ENCODE peak calls at places on chromosomes 5 and 9, in seven cellular contexts. One of them, this sample, is unnamed.

GRCh38 chr9:99778308-99778707 is 43.4 kb upstream of the NR4A3 start:
- DNase-seq in suprapubic skin: no peak
- DNase-seq in lower leg skin: no peak
- DNase-seq in cardiac fibroblast: peak
- DNase-seq in tibial nerve: no peak
- DNase-seq in fibroblast of mammary gland: peak
- DNase-seq in psoas muscle: no peak
- DNase-seq in this sample: peak

GRCh38 chr5:167392252-167392651 is 899.2 kb upstream of the WWC1 start:
- DNase-seq in suprapubic skin: no peak
- DNase-seq in tibial nerve: no peak
- DNase-seq in lower leg skin: no peak
- DNase-seq in fibroblast of mammary gland: no peak
- DNase-seq in cardiac fibroblast: no peak
- DNase-seq in psoas muscle: no peak
- DNase-seq in this sample: no peak

GRCh38 chr9:121169094-121169601 is 32.5 kb downstream of the RAB14 start:
- DNase-seq in psoas muscle: no peak
- DNase-seq in tibial nerve: no peak
- DNase-seq in lower leg skin: no peak
- DNase-seq in suprapubic skin: no peak
- DNase-seq in cardiac fibroblast: no peak
- DNase-seq in fibroblast of mammary gland: peak
- DNase-seq in this sample: no peak

GRCh38 chr9:86974421-86974820 is 27.1 kb upstream of the GAS1 start:
- DNase-seq in tibial nerve: no peak
- DNase-seq in fibroblast of mammary gland: peak
- DNase-seq in psoas muscle: no peak
- DNase-seq in cardiac fibroblast: peak
- DNase-seq in lower leg skin: no peak
- DNase-seq in suprapubic skin: no peak
- DNase-seq in this sample: no peak

GRCh38 chr5:15376803-15377202 is 123.2 kb upstream of the FBXL7 start:
- DNase-seq in cardiac fibroblast: peak
- DNase-seq in tibial nerve: no peak
- DNase-seq in suprapubic skin: no peak
- DNase-seq in fibroblast of mammary gland: no peak
- DNase-seq in psoas muscle: no peak
- DNase-seq in lower leg skin: no peak
- DNase-seq in this sample: no peak

GRCh38 chr9:88478236-88478635 is 56.7 kb upstream of the NXNL2 start:
- DNase-seq in cardiac fibroblast: peak
- DNase-seq in fibroblast of mammary gland: no peak
- DNase-seq in tibial nerve: no peak
- DNase-seq in suprapubic skin: no peak
- DNase-seq in psoas muscle: no peak
- DNase-seq in lower leg skin: no peak
- DNase-seq in this sample: no peak

GRCh38 chr9:113012492-113012891 is 500 bp upstream of the ZNF883 start:
- DNase-seq in lower leg skin: no peak
- DNase-seq in suprapubic skin: no peak
- DNase-seq in cardiac fibroblast: no peak
- DNase-seq in tibial nerve: no peak
- DNase-seq in psoas muscle: no peak
- DNase-seq in fibroblast of mammary gland: no peak
- DNase-seq in this sample: no peak

GRCh38 chr9:132880311-132880661 is 1.6 kb downstream of the SPACA9 start:
- DNase-seq in psoas muscle: no peak
- DNase-seq in lower leg skin: no peak
- DNase-seq in tibial nerve: no peak
- DNase-seq in cardiac fibroblast: no peak
- DNase-seq in suprapubic skin: no peak
- DNase-seq in fibroblast of mammary gland: no peak
- DNase-seq in this sample: no peak

GRCh38 chr5:151638619-151639018 is 47.5 kb upstream of the FAT2 start:
- DNase-seq in suprapubic skin: no peak
- DNase-seq in lower leg skin: peak
- DNase-seq in psoas muscle: no peak
- DNase-seq in tibial nerve: no peak
- DNase-seq in fibroblast of mammary gland: no peak
- DNase-seq in cardiac fibroblast: no peak
- DNase-seq in this sample: no peak

GRCh38 chr5:14635656-14636055 is 28.9 kb upstream of the OTULIN start:
- DNase-seq in psoas muscle: no peak
- DNase-seq in cardiac fibroblast: no peak
- DNase-seq in tibial nerve: no peak
- DNase-seq in fibroblast of mammary gland: no peak
- DNase-seq in lower leg skin: no peak
- DNase-seq in suprapubic skin: no peak
- DNase-seq in this sample: no peak

GRCh38 chr5:342501-343460 is 21.3 kb downstream of the AHRR start:
- DNase-seq in suprapubic skin: no peak
- DNase-seq in tibial nerve: no peak
- DNase-seq in fibroblast of mammary gland: no peak
- DNase-seq in lower leg skin: no peak
- DNase-seq in psoas muscle: no peak
- DNase-seq in cardiac fibroblast: no peak
- DNase-seq in this sample: no peak

GRCh38 chr5:36950586-36951457 is 74.3 kb downstream of the NIPBL start:
- DNase-seq in fibroblast of mammary gland: peak
- DNase-seq in suprapubic skin: no peak
- DNase-seq in psoas muscle: no peak
- DNase-seq in tibial nerve: no peak
- DNase-seq in cardiac fibroblast: peak
- DNase-seq in lower leg skin: no peak
- DNase-seq in this sample: peak

GRCh38 chr5:132054697-132055440 is 5.6 kb upstream of the IL3 start:
- DNase-seq in psoas muscle: peak
- DNase-seq in fibroblast of mammary gland: no peak
- DNase-seq in lower leg skin: peak
- DNase-seq in tibial nerve: no peak
- DNase-seq in suprapubic skin: peak
- DNase-seq in cardiac fibroblast: no peak
- DNase-seq in this sample: no peak

GRCh38 chr9:73548201-73548600 is 396.5 kb downstream of the ANXA1 start:
- DNase-seq in fibroblast of mammary gland: no peak
- DNase-seq in cardiac fibroblast: no peak
- DNase-seq in suprapubic skin: no peak
- DNase-seq in tibial nerve: no peak
- DNase-seq in lower leg skin: no peak
- DNase-seq in psoas muscle: no peak
- DNase-seq in this sample: no peak

GRCh38 chr9:90835206-90835605 is 33.6 kb downstream of the SYK start:
- DNase-seq in fibroblast of mammary gland: no peak
- DNase-seq in suprapubic skin: no peak
- DNase-seq in psoas muscle: no peak
- DNase-seq in tibial nerve: no peak
- DNase-seq in lower leg skin: peak
- DNase-seq in cardiac fibroblast: no peak
- DNase-seq in this sample: no peak

DNA sequence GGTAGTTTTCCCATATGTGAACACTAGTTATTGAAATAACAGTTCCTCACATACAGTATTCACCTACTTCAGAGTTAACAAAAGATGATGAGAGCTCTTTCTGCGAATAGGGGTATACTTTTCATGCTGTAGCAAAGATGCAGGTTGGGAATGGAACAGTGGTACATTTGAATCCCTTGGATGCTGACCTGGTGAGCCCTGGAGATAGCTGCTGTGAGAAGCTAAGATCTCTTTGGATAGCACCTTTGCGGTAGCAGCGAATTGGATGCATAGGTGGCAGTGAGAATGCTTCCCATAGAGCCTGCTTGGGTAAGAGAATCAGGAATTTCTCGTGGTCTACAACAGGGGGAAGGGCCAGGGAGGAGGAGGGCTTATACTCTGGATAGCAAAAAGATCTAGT is 61.2 kb downstream of the NUP214 start:
- DNase-seq in fibroblast of mammary gland: no peak
- DNase-seq in cardiac fibroblast: no peak
- DNase-seq in suprapubic skin: no peak
- DNase-seq in psoas muscle: no peak
- DNase-seq in tibial nerve: no peak
- DNase-seq in lower leg skin: no peak
- DNase-seq in this sample: no peak
- TF ChIP-seq CTCF in fibroblast of mammary gland: no peak
- TF ChIP-seq CTCF in cardiac fibroblast: no peak
- TF ChIP-seq CTCF in suprapubic skin: no peak
- TF ChIP-seq CTCF in psoas muscle: no peak
- TF ChIP-seq CTCF in tibial nerve: no peak
- TF ChIP-seq CTCF in lower leg skin: no peak
- TF ChIP-seq CTCF in this sample: no peak

GRCh38 chr9:21561502-21561901 is 79.4 kb upstream of the IFNE start:
- DNase-seq in fibroblast of mammary gland: no peak
- DNase-seq in cardiac fibroblast: no peak
- DNase-seq in tibial nerve: no peak
- DNase-seq in lower leg skin: no peak
- DNase-seq in suprapubic skin: no peak
- DNase-seq in psoas muscle: no peak
- DNase-seq in this sample: no peak
- H3K4me3 ChIP-seq in fibroblast of mammary gland: no peak
- H3K4me3 ChIP-seq in cardiac fibroblast: no peak
- H3K4me3 ChIP-seq in tibial nerve: no peak
- H3K4me3 ChIP-seq in lower leg skin: no peak
- H3K4me3 ChIP-seq in suprapubic skin: no peak
- H3K4me3 ChIP-seq in psoas muscle: no peak
- H3K4me3 ChIP-seq in this sample: no peak

DNA sequence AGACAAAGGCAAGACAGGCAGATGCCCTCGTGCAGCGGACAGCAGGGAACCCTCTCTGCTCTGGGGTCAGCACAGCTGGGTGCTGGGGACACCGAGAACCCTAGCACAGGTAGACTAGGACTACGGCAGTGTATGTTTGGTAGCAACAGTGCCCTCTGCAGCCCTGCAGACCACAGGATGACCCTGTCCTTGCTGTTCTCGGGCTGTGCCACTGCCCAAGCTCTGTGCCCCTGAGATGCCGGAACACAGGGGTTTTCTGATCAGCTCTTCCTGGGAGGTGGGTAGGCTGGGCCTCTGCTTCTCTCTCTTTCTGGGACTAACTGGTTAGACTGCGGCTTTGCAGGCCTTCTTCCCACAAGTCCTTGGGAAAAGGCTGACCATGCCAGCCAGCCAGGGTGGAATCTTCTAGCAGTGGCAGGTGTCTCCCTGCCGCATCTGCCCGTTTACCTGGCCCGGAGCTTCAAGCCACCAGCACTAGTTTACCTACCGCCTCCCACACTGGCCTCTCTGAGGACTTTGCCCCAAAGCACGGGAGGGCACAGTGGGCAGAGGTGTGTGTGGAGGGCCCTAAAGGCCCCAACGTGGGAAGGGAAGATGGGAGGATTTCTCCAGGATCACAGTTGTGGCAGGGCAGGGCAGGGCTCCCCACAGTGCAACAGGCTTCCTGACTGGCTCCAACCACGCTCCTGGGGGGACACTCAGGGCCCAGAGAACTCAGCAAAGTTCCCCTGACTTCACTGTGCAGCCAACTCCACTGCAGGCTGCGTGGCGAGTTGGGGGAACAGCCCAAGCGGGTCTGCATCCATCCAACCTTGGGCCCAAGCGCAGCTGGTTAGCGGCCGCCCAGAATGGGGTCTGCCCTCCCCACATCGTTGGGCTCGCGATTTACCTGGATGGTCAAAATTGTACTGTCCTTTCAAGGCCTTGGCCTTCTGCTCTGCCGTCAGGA is 1.2 kb downstream of the UCK1 start:
- DNase-seq in cardiac fibroblast: no peak
- DNase-seq in tibial nerve: no peak
- DNase-seq in fibroblast of mammary gland: no peak
- DNase-seq in suprapubic skin: no peak
- DNase-seq in psoas muscle: no peak
- DNase-seq in lower leg skin: no peak
- DNase-seq in this sample: no peak
- TF ChIP-seq CTCF in cardiac fibroblast: no peak
- TF ChIP-seq CTCF in tibial nerve: no peak
- TF ChIP-seq CTCF in fibroblast of mammary gland: no peak
- TF ChIP-seq CTCF in suprapubic skin: no peak
- TF ChIP-seq CTCF in psoas muscle: no peak
- TF ChIP-seq CTCF in lower leg skin: no peak
- TF ChIP-seq CTCF in this sample: no peak

DNA sequence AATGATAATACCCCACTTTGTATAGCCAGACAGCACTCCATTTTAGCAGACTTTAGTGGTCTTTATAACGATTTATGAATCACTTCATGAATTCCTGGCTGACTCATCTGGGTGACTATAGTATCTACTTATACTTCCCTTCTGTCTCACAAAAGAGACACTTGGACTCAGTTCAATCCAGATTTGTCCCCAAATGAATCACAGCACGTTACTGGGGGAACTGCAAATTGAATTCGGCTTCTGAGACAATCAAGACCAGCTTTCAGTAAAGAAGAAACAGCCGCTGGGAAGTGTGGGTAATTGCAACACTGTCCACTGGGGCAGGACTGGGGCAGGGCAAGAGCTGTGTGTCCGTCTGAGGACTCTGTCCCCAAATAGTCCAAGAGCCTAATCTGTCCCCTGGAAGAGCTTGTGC is 337.3 kb upstream of the RFX3 start:
- DNase-seq in tibial nerve: no peak
- DNase-seq in lower leg skin: no peak
- DNase-seq in fibroblast of mammary gland: peak
- DNase-seq in psoas muscle: peak
- DNase-seq in cardiac fibroblast: peak
- DNase-seq in suprapubic skin: no peak
- DNase-seq in this sample: no peak
- H3K4me3 ChIP-seq in tibial nerve: peak
- H3K4me3 ChIP-seq in lower leg skin: no peak
- H3K4me3 ChIP-seq in fibroblast of mammary gland: no peak
- H3K4me3 ChIP-seq in psoas muscle: no peak
- H3K4me3 ChIP-seq in cardiac fibroblast: no peak
- H3K4me3 ChIP-seq in suprapubic skin: no peak
- H3K4me3 ChIP-seq in this sample: no peak

DNA sequence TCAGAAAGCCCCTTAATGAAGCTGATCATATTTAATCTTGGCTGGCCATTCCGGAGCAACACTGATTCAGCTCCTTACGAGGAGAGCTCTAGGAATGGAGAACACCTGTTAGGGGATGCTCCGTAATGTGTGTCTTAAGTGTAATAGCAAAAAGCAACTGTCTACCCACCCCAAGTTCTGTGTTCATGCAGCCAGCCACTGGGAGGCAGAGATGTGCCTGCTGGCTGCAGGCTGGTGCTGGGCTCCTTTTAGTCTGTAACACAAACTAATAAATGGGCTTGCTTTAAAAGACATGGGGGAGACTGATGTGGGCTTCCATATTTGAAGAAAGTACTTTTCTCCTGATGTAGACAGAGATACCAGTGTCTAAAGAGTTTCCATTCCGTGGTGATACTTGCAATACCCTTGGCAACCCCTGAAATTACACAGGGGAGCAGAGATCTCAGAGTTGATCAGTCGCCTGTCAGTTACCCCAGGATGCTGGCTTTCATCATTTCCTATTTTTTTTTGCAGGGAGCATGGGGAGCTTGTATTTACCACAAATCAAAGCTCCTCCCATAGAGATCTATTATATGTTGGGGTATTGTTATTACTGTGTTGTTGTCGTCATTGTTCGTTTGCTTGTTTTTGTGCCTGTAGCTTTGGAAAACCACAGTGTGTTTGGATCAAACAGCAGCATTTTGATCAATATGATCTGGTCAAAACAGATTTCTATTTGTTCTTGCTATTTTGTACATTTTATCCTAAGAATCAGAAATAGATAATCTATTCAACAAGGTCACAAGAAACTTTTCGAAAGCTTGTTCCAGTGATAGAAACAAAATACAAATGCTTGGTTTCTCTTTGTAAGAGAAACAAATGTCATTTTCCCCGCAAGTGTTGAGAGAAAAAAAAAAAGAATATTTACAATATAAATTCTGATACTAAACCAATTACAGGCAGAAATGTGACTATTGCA is 65.8 kb downstream of the MTX3 start:
- DNase-seq in lower leg skin: no peak
- DNase-seq in tibial nerve: no peak
- DNase-seq in fibroblast of mammary gland: peak
- DNase-seq in psoas muscle: no peak
- DNase-seq in suprapubic skin: no peak
- DNase-seq in cardiac fibroblast: peak
- DNase-seq in this sample: no peak
- TF ChIP-seq CTCF in lower leg skin: no peak
- TF ChIP-seq CTCF in tibial nerve: no peak
- TF ChIP-seq CTCF in fibroblast of mammary gland: peak
- TF ChIP-seq CTCF in psoas muscle: no peak
- TF ChIP-seq CTCF in suprapubic skin: no peak
- TF ChIP-seq CTCF in cardiac fibroblast: peak
- TF ChIP-seq CTCF in this sample: peak